ENCODE peak calls at places on chromosomes 12 and 14, in seven cellular contexts. L, M, R, I, Y, S and U are unnamed samples.

GRCh38 chr14:103014466-103015319 is 42.7 kb downstream of the CDC42BPB start:
- DNase-seq in M (peak), R (no peak), Y (no peak), L (peak), S (no peak), I (no peak), U (no peak)

GRCh38 chr12:104623920-104624319 is 167.2 kb downstream of the CHST11 start:
- DNase-seq in L (no peak), S (no peak), R (no peak), M (no peak), I (no peak), Y (no peak), U (peak)

GRCh38 chr14:22174412-22174811 is 414.6 kb downstream of the DAD1 start:
- DNase-seq in S (no peak), R (no peak), I (no peak), M (no peak), Y (no peak), L (no peak), U (no peak)

GRCh38 chr14:96309907-96310330 is 53.2 kb downstream of the ATG2B start:
- DNase-seq in I (no peak), M (peak), S (no peak), R (no peak), Y (no peak), L (peak), U (peak)

GRCh38 chr14:90617942-90618341 is 198.3 kb downstream of the TTC7B start:
- DNase-seq in L (no peak), Y (no peak), S (no peak), R (no peak), I (no peak), M (no peak), U (no peak)

GRCh38 chr12:92342574-92342973 is 196.9 kb upstream of the BTG1 start:
- DNase-seq in L (no peak), R (no peak), I (no peak), Y (no peak), M (no peak), S (no peak), U (no peak)

GRCh38 chr12:1929241-1929984 is 11.0 kb upstream of the CACNA2D4 start:
- DNase-seq in Y (no peak), S (peak), I (no peak), R (no peak), M (no peak), L (no peak), U (peak)

GRCh38 chr12:4472045-4472444 is 26.4 kb upstream of the FGF6 start:
- DNase-seq in I (no peak), R (no peak), L (no peak), Y (no peak), M (no peak), S (no peak), U (no peak)

GRCh38 chr14:55383039-55383438 is 28.6 kb downstream of the ATG14 start:
- DNase-seq in Y (no peak), L (peak), S (peak), R (no peak), I (no peak), M (peak), U (no peak)

GRCh38 chr14:64733321-64733720 is 29.1 kb downstream of the PLEKHG3 start:
- DNase-seq in L (no peak), I (no peak), Y (no peak), R (no peak), M (no peak), S (peak), U (no peak)

GRCh38 chr12:40137252-40137651 is 31.4 kb upstream of the SLC2A13 start:
- DNase-seq in L (peak), S (no peak), M (peak), R (no peak), Y (no peak), I (no peak), U (no peak)

GRCh38 chr12:74903522-74903921 is 306.1 kb downstream of the KCNC2 start:
- DNase-seq in S (no peak), Y (no peak), M (no peak), I (no peak), R (no peak), L (peak), U (no peak)

GRCh38 chr14:68487805-68488590 is 304.9 kb downstream of the ZFP36L1 start:
- DNase-seq in Y (no peak), R (no peak), S (no peak), L (peak), M (peak), I (no peak), U (no peak)

GRCh38 chr14:92861856-92862807 is 60.8 kb upstream of the CHGA start:
- DNase-seq in S (no peak), Y (no peak), I (no peak), R (no peak), L (no peak), M (no peak), U (no peak)

GRCh38 chr12:68425998-68426397 is 93.8 kb upstream of the MDM1 start:
- DNase-seq in R (no peak), Y (peak), I (no peak), S (no peak), M (peak), L (peak), U (no peak)

GRCh38 chr14:51167587-51168219 is 72.3 kb upstream of the TMX1 start:
- DNase-seq in I (no peak), L (peak), S (no peak), Y (no peak), R (no peak), M (no peak), U (no peak)

GRCh38 chr14:88005978-88006851 is 1.3 kb downstream of the GPR65 start:
- DNase-seq in L (peak), M (no peak), S (no peak), R (no peak), I (no peak), Y (no peak), U (no peak)

GRCh38 chr14:91884664-91885063 is 17.3 kb upstream of the TC2N start:
- DNase-seq in Y (no peak), L (no peak), R (no peak), M (no peak), S (no peak), I (no peak), U (no peak)

GRCh38 chr12:29073631-29074239 is 75.3 kb upstream of the FAR2 start:
- DNase-seq in M (peak), Y (peak), R (no peak), I (peak), L (peak), S (no peak), U (peak)

GRCh38 chr12:51937941-51938340 is 13.6 kb upstream of the ACVR1B start:
- DNase-seq in M (no peak), S (no peak), L (no peak), Y (no peak), R (peak), I (no peak), U (no peak)

GRCh38 chr14:94342334-94342934 is 19.3 kb upstream of the SERPINA6 start:
- DNase-seq in R (no peak), S (peak), M (peak), L (peak), Y (peak), I (peak), U (no peak)

GRCh38 chr12:102406033-102406584 is 74.3 kb downstream of the IGF1 start:
- DNase-seq in Y (no peak), R (no peak), S (no peak), M (peak), L (peak), I (peak), U (peak)

GRCh38 chr12:4121506-4122020 is 152.0 kb upstream of the CCND2 start:
- DNase-seq in S (no peak), I (no peak), R (peak), M (no peak), L (no peak), Y (no peak), U (no peak)

GRCh38 chr12:69497308-69498026 is 27.3 kb downstream of the FRS2 start:
- DNase-seq in I (no peak), L (peak), M (peak), Y (no peak), S (no peak), R (no peak), U (no peak)

GRCh38 chr14:90871605-90872233 is 55.5 kb upstream of the TTC7B start:
- DNase-seq in Y (no peak), S (no peak), L (peak), R (no peak), I (peak), M (peak), U (no peak)

GRCh38 chr12:6201199-6201608 is 1.0 kb downstream of the CD9 start:
- DNase-seq in R (no peak), M (no peak), I (peak), L (no peak), S (no peak), Y (no peak), U (peak)
- H3K4me3 ChIP-seq in R (peak), M (peak), I (peak), L (peak), S (peak), Y (peak), U (peak)

GRCh38 chr12:64729909-64730584 is 29.2 kb downstream of the GNS start:
- DNase-seq in M (no peak), L (no peak), R (no peak), Y (no peak), I (no peak), S (no peak), U (no peak)
- H3K4me3 ChIP-seq in M (no peak), L (no peak), R (no peak), Y (no peak), I (no peak), S (no peak), U (no peak)

GRCh38 chr14:23364164-23364571 is 804 bp downstream of the EFS start:
- DNase-seq in R (peak), S (peak), Y (no peak), L (no peak), I (peak), M (no peak), U (no peak)
- H3K4me3 ChIP-seq in R (peak), S (peak), Y (peak), L (peak), I (peak), M (peak), U (no peak)

DNA sequence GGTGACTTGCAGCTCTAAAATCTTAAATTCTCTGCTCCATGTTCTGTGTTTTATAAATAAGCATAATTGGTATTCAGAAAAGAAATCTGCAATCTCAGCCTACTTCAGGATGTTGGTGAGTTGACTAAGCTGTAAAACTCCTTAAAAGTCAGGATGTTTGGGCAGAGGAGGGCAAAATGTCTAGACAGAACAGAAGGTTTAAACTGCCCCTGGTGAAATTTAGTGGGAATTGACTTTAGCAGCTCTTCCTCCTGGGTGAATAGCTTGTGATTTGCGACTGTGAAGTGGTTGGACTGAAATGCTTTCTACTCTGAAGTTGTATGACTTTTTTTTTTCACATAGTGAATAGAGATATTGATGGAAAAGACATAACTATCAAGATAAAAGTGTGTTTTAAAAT is 85.8 kb downstream of the CAND1 start:
- DNase-seq in S (no peak), Y (no peak), R (no peak), M (peak), L (peak), I (no peak), U (no peak)
- H3K4me3 ChIP-seq in S (no peak), Y (no peak), R (no peak), M (no peak), L (no peak), I (no peak), U (no peak)

DNA sequence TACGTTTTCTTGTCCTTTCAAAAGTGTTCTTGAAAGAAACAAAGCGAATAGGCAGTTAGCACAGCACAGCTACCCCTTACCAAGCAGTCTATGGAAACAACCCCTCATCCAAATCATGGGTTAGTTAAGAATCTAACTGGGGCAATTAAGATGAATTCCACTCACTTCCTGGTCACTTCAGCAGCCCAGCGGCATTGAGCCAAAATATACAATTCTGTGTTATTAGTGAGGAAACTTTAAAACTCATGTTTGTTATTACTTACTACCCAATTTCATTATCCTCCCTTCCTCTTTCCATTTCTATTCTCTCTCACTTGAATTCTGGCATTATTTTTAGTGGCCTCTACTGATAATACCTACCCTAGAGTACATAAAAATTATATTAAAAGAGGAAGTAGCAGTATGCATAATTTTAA is 121.4 kb downstream of the PPHLN1 start:
- DNase-seq in L (no peak), I (no peak), S (no peak), R (no peak), M (no peak), Y (no peak), U (peak)
- H3K4me3 ChIP-seq in L (no peak), I (no peak), S (no peak), R (no peak), M (no peak), Y (no peak), U (no peak)

GRCh38 chr12:120230974-120231315 is 30.0 kb upstream of the RPLP0 start:
- DNase-seq in M (no peak), S (no peak), Y (no peak), R (no peak), I (no peak), L (no peak), U (no peak)
- H3K4me3 ChIP-seq in M (no peak), S (no peak), Y (peak), R (peak), I (no peak), L (peak), U (no peak)

DNA sequence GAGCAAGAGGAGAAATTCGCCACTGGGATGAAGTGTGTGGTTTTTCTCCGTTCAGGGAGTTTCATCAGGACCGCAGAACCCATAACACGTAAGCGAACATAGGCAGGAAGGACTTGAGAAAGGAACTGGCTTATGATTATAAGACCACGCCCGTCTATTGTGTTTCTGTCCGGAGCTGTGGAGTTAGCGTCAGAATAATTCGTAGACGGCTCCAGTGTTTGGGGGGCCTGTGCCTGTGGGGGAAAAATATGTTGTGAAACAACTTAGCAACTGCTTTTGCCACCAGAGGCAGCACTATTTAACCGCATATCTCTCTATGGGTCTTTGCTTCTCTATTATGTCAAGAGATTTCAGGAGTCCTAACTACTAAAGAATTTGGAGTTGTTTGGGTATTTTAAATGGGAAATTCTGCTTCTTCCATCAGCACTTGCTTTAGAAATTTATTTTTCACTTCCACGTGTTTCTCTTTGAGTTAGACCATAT is 506 bp upstream of the CLEC14A start:
- DNase-seq in I (no peak), R (no peak), M (peak), Y (no peak), S (no peak), L (peak), U (no peak)
- H3K4me3 ChIP-seq in I (no peak), R (peak), M (no peak), Y (no peak), S (peak), L (no peak), U (no peak)

DNA sequence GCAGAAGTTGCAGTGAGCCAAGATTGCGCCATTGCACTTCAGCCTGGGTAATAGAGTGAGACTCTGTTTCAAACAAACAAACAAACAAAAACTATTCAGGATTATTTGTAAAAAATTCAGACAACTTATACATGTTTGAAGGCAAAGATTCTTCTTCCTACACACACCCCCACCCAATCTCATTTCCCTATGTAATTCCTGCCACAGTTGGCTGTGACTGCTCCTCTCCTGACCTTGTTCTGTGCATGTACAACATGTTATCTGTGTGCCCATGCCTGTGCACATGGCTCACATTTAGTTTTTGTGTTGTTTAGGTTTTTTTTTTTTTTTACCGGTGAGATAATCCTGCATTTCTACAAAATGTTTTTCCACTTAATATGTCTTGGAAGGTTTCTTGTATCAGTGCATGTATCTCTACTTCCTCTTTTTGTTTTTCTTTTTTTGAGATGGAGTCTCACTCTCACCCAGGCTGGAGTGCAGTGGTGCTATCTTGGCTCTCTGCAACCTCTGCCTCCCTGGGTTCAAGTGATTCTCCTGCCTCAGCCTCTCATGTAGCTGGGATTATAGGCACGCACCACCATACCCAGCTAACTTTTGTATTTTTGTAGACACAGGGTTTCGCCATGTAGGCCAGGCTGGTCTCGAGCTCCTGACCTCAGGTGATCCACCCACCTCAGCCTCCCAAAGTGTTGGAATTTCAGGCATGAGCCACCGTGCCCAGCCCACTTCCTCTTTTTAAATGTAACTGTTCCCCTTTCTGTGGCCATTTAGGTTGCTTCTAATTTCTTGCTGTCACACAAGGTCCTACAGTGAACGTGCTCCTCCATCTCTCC is 8.7 kb downstream of the CFAP251 start:
- DNase-seq in M (no peak), S (no peak), I (no peak), Y (no peak), L (no peak), R (no peak), U (no peak)
- H3K4me3 ChIP-seq in M (no peak), S (no peak), I (no peak), Y (no peak), L (no peak), R (no peak), U (no peak)